ENCODE peak calls at places on chromosomes 16 and 17, in seven cellular contexts. W is endodermal cell, Q is A549, C is right atrium auricular region, R is IMR-90, Y is AG04450, U is A673. N is an unnamed sample.
A peak's percentile ranks its signal among the peaks of the same experiment; 100 is the strongest.

GRCh38 chr17:80063815-80064585 is 27.6 kb downstream of the CCDC40 start:
- DNase-seq in Q (peak; percentile 93), R (peak; percentile 80), W (no peak), U (no peak), Y (peak; percentile 11), C (peak; percentile 86), N (no peak)

GRCh38 chr17:246851-247421 is 65.5 kb upstream of the DOC2B start:
- DNase-seq in U (no peak), Y (no peak), C (no peak), Q (no peak), R (no peak), W (no peak), N (peak; percentile 8)

GRCh38 chr16:85473909-85474640 is 139.0 kb upstream of the GSE1 start:
- DNase-seq in Q (no peak), R (no peak), C (no peak), U (no peak), Y (no peak), W (peak; percentile 70), N (no peak)

GRCh38 chr16:1151424-1152122 is 1.3 kb upstream of the CACNA1H start:
- DNase-seq in C (no peak), U (no peak), Q (no peak), W (peak; percentile 57), Y (no peak), R (no peak), N (no peak)

GRCh38 chr16:2388875-2389433 is 40.3 kb upstream of the CCNF start:
- DNase-seq in C (peak; percentile 61), W (no peak), R (peak; percentile 82), Y (peak; percentile 7), U (no peak), Q (no peak), N (no peak)

GRCh38 chr16:74868501-74868900 is 93.9 kb upstream of the FA2H start:
- DNase-seq in Y (no peak), W (no peak), Q (no peak), C (no peak), U (peak; percentile 15), R (peak; percentile 48), N (no peak)

GRCh38 chr17:45371414-45372324 is 54.8 kb upstream of the MAP3K14 start:
- DNase-seq in U (peak; percentile 82), Q (peak; percentile 98), Y (peak; percentile 93), W (peak; percentile 99), C (peak; percentile 90), R (peak; percentile 96), N (peak; percentile 91)

GRCh38 chr16:50043358-50043757 is 18.3 kb downstream of the CNEP1R1 start:
- DNase-seq in W (no peak), Y (no peak), Q (no peak), C (no peak), U (no peak), R (no peak), N (no peak)

GRCh38 chr17:45688353-45688752 is 95.8 kb upstream of the CRHR1 start:
- DNase-seq in W (no peak), C (no peak), U (no peak), R (no peak), Q (no peak), Y (no peak), N (no peak)

GRCh38 chr16:88320947-88321634 is 61.7 kb upstream of the ZNF469 start:
- DNase-seq in U (peak; percentile 14), R (no peak), W (no peak), Q (peak; percentile 35), C (no peak), Y (no peak), N (peak; percentile 30)

GRCh38 chr16:63426275-63426870 is 1390.1 kb upstream of the CDH8 start:
- DNase-seq in R (no peak), C (no peak), U (peak; percentile 14), W (no peak), Y (no peak), Q (no peak), N (no peak)

GRCh38 chr16:35239561-35239960 is 1780.1 kb downstream of the TP53TG3F start:
- DNase-seq in Q (no peak), W (no peak), C (no peak), U (no peak), R (no peak), Y (no peak), N (no peak)

GRCh38 chr17:39404542-39405378 is 3.3 kb upstream of the FBXL20 start:
- DNase-seq in C (no peak), W (no peak), Q (peak; percentile 80), U (peak; percentile 1), Y (peak; percentile 53), R (peak; percentile 91), N (no peak)

GRCh38 chr17:43350888-43351361 is 47.9 kb upstream of the ARL4D start:
- DNase-seq in Y (no peak), W (no peak), C (no peak), Q (no peak), U (no peak), R (no peak), N (no peak)
- H3K4me3 ChIP-seq in Y (no peak overlapping the region), W (no peak overlapping the region), C (no peak overlapping the region), Q (no peak overlapping the region), U (no peak overlapping the region), R (no peak overlapping the region), N (no peak overlapping the region)

DNA sequence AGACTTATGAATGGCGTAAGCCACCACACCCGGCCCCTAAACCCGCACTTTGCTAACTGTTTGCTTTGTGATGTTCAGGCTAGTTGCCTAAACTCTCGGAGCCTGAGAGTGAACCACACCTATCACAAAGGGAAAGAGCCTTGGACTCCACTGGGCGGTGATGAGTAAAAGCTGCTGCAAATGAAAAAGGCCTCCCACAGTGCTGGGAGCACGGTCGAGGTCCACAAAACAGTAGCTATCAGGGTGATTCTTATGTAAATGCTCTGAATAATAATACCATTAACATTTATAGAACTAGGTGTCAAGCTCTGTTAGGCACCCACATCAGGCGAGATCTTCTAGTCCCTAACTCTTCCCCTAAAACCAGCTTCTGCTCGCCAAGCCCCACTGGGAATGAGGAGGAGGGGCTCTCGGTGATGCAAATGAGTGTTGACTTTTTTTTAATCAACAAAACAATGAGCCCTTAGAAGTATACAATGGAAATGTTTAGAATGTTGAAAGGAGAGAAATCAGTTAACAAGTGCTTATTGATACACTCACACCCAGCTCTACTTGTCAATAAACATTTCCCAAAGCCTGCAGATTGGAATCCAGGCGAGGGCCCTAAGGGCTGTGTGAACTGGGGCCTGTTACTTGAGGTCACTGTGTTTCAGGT is 19.8 kb downstream of the FBRS start:
- DNase-seq in W (peak; percentile 93), C (no peak), Y (no peak), Q (no peak), U (no peak), R (no peak), N (no peak)
- H3K27ac ChIP-seq in W (no peak overlapping the region), C (no peak overlapping the region), Y (no peak overlapping the region), Q (no peak overlapping the region), U (no peak overlapping the region), R (no peak overlapping the region), N (no peak overlapping the region)

DNA sequence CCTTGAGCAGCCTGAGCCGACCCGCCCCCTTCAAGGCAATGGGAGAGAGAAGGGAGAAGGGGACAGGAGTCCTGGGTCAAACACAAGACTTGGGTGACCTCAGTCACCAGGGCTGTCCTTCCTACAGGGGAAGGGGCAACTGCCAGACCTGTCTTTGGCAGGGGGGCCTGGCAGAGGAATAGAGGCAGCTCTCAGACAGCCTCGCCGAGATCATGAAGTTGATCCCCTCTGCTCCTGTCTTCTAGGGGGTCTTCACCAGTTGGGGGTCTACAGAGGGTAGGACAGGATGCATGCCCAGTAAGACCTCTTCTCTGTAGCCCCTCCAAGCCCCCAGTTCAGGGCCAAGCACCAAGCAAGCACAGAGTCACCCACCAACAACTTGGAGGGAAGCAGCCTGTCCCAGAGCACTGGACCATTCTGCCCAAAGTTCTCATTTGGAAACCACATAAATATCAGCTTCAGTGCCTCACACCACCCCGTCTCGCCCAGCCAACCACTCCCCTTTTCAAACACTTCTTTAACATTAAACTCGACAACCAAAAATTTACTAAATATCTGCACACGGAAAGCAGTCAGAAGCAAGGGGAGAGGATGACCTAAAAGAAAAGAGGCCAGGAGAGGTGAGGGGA is 7.8 kb downstream of the DOK4 start:
- DNase-seq in W (peak; percentile 43), Q (no peak), U (no peak), Y (no peak), R (no peak), C (no peak), N (no peak)
- H3K4me3 ChIP-seq in W (no peak overlapping the region), Q (peak overlapping the region; percentile 48), U (peak overlapping the region; percentile 49), Y (peak overlapping the region; percentile 63), R (peak overlapping the region; percentile 42), C (no peak overlapping the region), N (peak overlapping the region; percentile 60)

DNA sequence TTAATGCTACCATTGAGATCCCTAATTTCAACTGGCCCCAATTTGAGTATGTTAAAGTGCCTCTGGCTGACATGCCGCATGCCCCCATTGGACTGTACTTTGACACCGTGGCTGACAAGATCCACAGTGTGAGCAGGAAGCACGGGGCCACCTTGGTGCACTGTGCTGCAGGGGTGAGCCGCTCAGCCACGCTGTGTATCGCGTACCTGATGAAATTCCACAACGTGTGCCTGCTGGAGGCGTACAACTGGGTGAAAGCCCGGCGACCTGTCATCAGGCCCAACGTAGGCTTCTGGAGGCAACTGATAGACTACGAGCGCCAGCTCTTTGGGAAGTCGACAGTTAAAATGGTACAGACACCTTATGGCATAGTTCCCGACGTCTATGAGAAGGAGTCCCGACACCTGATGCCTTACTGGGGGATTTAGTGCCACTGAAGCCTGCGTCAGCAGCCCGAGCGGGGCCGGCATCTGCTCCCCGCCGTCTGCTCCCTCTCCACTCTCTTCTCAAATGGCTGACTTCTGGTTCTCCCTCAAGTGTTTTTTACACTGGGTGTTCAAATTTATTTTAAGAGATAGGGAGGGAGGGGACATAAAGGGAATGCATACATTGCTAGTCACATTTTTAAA is 22.9 kb downstream of the DUSP14 start:
- DNase-seq in Y (no peak), C (no peak), R (no peak), W (peak; percentile 53), Q (no peak), U (no peak), N (no peak)
- H3K27ac ChIP-seq in Y (no peak overlapping the region), C (peak overlapping the region; percentile 35), R (no peak overlapping the region), W (no peak overlapping the region), Q (no peak overlapping the region), U (no peak overlapping the region), N (no peak overlapping the region)

GRCh38 chr16:59224426-59224825 is 490.3 kb upstream of the GOT2 start:
- DNase-seq in W (no peak), Q (no peak), Y (no peak), R (no peak), U (no peak), C (no peak), N (no peak)
- H3K4me3 ChIP-seq in W (no peak overlapping the region), Q (no peak overlapping the region), Y (no peak overlapping the region), R (no peak overlapping the region), U (no peak overlapping the region), C (no peak overlapping the region), N (no peak overlapping the region)

DNA sequence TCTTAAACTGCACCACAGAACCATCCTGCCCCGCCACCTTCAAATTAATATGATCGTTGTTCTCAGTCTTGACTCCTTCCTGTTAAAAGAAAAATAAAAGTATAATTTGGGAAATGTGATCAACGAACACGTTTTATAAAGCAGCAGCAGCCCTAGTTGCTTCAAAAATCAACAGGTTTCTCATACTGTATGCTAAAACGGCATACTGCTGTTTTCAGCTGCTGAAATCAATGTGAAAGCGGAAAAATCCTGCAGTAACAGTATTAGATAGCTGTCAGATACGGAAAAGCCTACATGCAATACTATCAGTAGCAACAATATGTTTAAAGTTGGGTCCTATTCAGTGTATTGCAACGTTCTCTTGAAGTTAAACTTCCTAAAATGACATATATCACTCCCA is 1.6 kb downstream of the SUMO2 start:
- DNase-seq in C (no peak), R (no peak), Y (no peak), Q (no peak), W (no peak), U (no peak), N (no peak)
- H3K27ac ChIP-seq in C (peak overlapping the region; percentile 94), R (no peak overlapping the region), Y (no peak overlapping the region), Q (peak overlapping the region; percentile 93), W (no peak overlapping the region), U (peak overlapping the region; percentile 99), N (peak overlapping the region; percentile 100)

N was measured in heart left ventricle.